ENCODE peak calls at places on chromosomes 2 and 18, in six cellular contexts. U, X, H, A, C and S are unnamed samples.

GRCh38 chr2:107992069-107992468 is 5.7 kb downstream of the SLC5A7 start:
- DNase-seq in U (no peak), A (no peak), C (no peak), X (no peak), H (no peak), S (no peak)

GRCh38 chr2:118569876-118570535 is 277.4 kb downstream of the EN1 start:
- DNase-seq in A (no peak), C (no peak), U (no peak), X (no peak), H (no peak), S (no peak)

GRCh38 chr2:169752752-169753151 is 19.1 kb downstream of the KLHL23 start:
- DNase-seq in X (no peak), C (no peak), U (no peak), H (no peak), A (no peak), S (no peak)

GRCh38 chr2:11865378-11865777 is 118.9 kb downstream of the LPIN1 start:
- DNase-seq in A (no peak), C (no peak), X (no peak), H (peak; percentile 35), U (no peak), S (no peak)

GRCh38 chr2:201450910-201451329 is 338 bp downstream of the TRAK2 start:
- DNase-seq in C (no peak), H (no peak), X (no peak), A (no peak), U (no peak), S (no peak)

GRCh38 chr2:189613077-189613636 is 32.6 kb upstream of the SLC40A1 start:
- DNase-seq in U (no peak), A (no peak), X (peak; percentile 50), C (no peak), H (no peak), S (no peak)

GRCh38 chr2:47357475-47357874 is 45.5 kb upstream of the MSH2 start:
- DNase-seq in U (no peak), H (no peak), A (peak; percentile 33), C (no peak), X (no peak), S (no peak)

GRCh38 chr2:47354013-47354816 is 48.7 kb upstream of the MSH2 start:
- DNase-seq in A (no peak), H (peak; percentile 55), X (no peak), U (no peak), C (no peak), S (no peak)

GRCh38 chr2:136117909-136118818 is at the start of gene CXCR4:
- DNase-seq in C (peak; percentile 54), H (peak; percentile 98), X (no peak), A (peak; percentile 32), U (no peak), S (peak; percentile 39)

GRCh38 chr2:39632871-39633270 is 32.8 kb upstream of the TMEM178A start:
- DNase-seq in A (no peak), H (no peak), U (no peak), X (no peak), C (no peak), S (no peak)

DNA sequence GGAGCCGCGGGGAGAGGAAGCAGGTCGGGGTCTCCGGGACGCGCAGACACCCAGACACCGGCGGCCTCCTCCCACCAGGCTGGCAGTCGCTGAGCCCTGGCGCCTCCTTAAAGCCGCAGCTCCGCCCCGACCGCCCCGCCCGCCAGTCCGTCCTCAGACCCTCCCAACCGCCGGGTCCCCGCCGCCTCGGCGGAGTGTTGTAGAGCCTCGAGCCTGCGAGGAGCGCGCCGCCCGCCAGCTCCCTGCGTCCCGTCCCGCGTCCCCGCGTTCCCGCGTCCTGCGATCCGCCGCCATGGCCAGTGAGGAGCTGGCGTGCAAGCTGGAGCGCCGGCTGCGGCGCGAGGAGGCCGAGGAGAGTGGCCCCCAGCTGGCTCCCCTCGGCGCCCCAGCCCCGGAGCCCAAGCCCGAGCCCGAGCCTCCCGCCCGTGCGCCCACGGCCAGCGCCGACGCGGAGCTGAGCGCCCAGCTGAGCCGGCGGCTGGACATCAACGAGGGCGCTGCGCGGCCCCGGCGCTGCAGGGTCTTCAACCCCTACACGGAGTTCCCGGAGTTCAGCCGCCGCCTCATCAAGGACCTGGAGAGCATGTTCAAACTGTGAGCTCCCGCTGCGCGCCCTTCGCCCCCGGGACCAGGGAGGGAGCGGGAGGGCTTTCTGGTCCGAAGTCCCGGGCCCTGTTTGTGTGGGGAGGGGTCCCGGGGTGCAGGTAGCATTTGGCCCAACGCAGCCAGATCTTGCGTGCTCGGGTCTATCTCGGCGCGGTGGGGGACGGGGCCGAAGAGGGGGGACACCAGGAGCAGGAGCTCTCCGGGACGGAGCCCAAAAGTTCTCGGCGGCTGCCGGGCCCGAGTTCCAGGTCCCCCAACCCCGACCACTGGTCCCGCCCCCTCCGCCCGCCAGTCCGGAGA is at the start of gene EFHD1:
- DNase-seq in H (peak; percentile 88), A (peak; percentile 87), X (peak; percentile 88), U (no peak), C (no peak), S (peak; percentile 75)
- TF ChIP-seq POLR2A in H (no peak), A (peak; percentile 77), X (peak; percentile 58), U (peak; percentile 44), C (no peak), S (peak; percentile 51)

GRCh38 chr2:120905824-120906571 is 170.3 kb downstream of the GLI2 start:
- DNase-seq in H (no peak), U (no peak), C (no peak), X (no peak), A (no peak), S (no peak)
- H3K27ac ChIP-seq in H (no peak overlapping the region), U (no peak overlapping the region), C (no peak overlapping the region), X (no peak overlapping the region), A (no peak overlapping the region), S (no peak overlapping the region)

DNA sequence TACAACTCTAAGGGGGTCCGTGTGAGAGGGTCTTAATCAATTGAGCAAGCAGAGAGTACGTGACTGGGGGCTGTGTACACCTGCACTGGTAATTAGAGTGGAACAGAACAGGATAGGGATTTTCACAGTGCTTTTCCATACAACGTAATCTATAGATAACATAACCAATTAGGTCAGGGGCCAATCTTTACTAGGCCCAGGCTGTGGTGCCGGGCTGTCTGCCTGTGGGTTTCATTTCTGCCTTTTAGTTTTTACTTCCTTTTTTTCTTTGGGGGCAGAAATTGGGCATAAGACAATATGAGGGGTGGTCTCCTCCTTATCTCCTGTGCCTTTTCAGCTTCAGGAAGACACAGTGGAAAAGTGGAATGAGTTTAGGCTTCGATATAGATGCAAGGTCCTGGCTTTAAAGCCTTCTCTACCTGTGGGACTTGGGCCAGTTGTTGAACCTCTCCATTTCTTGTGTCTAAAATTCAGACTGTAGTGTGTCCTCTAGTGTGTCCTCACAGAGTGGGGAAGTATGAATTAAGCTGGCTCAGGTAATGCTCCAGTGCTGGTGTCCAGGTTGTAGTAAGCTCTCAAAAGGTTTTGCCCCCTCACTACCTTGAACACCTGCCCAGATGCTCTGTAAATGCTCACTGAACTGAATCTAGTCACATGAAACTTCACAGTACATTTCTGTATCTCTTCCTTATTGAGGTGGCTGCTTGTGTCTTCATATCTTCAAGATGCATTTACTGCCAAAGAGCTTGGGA is 422.8 kb downstream of the SETBP1 start:
- DNase-seq in C (no peak), A (no peak), X (no peak), U (peak; percentile 72), H (peak; percentile 78), S (no peak)
- H3K4me1 ChIP-seq in C (no peaks in the 10 kb centered on the region), A (no peaks in the 10 kb centered on the region), X (no peaks in the 10 kb centered on the region), U (peaks cover 52% of the 10 kb centered on the region), H (peaks cover 71% of the 10 kb centered on the region), S (no peaks in the 10 kb centered on the region)

GRCh38 chr18:72197598-72197997 is 346.5 kb downstream of the CBLN2 start:
- DNase-seq in X (no peak), U (no peak), C (no peak), A (no peak), H (no peak), S (no peak)
- TF ChIP-seq POLR2A in X (no peak), U (no peak), C (no peak), A (no peak), H (no peak), S (no peak)

GRCh38 chr2:191601060-191601459 is 76.9 kb upstream of the NABP1 start:
- DNase-seq in A (no peak), C (no peak), H (no peak), U (no peak), X (no peak), S (no peak)
- H3K27ac ChIP-seq in A (no peak overlapping the region), C (no peak overlapping the region), H (no peak overlapping the region), U (no peak overlapping the region), X (no peak overlapping the region), S (no peak overlapping the region)

GRCh38 chr2:200357845-200358244 is 51.4 kb downstream of the SPATS2L start:
- DNase-seq in U (no peak), X (no peak), H (no peak), C (no peak), A (no peak), S (no peak)

GRCh38 chr2:200356794-200357472 is 50.4 kb downstream of the SPATS2L start:
- DNase-seq in X (no peak), U (no peak), A (no peak), C (no peak), H (no peak), S (no peak)

GRCh38 chr2:200353873-200354272 is 47.4 kb downstream of the SPATS2L start:
- DNase-seq in U (no peak), X (no peak), C (no peak), H (no peak), A (no peak), S (no peak)

GRCh38 chr2:200354823-200355751 is 48.6 kb downstream of the SPATS2L start:
- DNase-seq in H (no peak), A (no peak), U (no peak), X (no peak), C (no peak), S (no peak)

GRCh38 chr2:200356306-200356705 is 49.8 kb downstream of the SPATS2L start:
- DNase-seq in X (no peak), U (no peak), A (no peak), C (no peak), H (no peak), S (no peak)
- H3K4me1 ChIP-seq in X (peaks cover 11% of the 10 kb centered on the region), U (no peaks in the 10 kb centered on the region), A (peaks cover 5% of the 10 kb centered on the region), C (peaks cover 43% of the 10 kb centered on the region), H (peaks cover 5% of the 10 kb centered on the region), S (no peaks in the 10 kb centered on the region)

DNA sequence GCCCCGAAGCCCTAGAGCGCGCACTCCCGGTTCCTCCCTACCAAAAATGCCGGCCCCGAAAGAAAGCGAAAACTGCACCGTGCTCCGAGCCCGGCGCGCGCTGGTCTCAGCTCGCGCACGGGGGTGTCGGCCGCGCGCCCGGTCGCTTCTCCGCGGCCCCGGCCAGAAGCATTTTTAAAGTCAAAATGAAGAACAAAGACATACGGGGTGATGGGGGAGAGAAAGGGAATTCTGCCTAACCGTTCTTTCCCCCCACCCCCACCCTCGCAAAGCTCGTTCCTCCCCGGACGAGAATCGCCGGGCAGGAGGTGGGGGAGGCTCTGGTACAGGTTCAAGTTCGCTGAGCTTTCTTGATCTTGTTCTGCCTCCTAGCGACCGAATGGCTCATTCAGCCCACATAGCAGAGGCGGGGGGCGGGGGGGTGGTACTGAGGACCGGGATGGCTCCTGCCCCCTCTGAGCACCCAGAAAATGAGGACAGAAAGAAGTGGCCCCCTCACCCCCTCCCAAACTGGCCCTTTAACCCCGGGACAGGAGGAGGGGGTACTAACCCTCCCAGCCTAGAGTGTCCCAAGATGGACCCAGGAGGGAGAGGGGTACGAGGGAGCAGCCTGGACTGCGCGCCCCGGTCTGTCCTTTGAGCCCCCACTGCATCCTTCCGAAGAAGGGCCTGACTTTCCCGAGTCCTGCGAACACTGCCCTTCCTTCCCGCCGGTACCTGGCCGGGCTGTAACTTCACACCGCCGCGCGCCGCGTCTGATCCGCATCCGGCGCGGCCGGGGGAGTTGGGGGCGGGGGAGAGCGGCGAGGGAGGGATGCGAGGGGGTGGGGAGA is 3.1 kb downstream of the BCL11A start:
- DNase-seq in X (peak; percentile 20), C (peak; percentile 36), H (peak; percentile 93), A (peak; percentile 49), U (no peak), S (peak; percentile 88)
- TF ChIP-seq POLR2A in X (no peak), C (no peak), H (no peak), A (no peak), U (peak; percentile 44), S (no peak)